ENCODE peak calls at places on chromosomes 4 and X, in six cellular contexts. T is sigmoid colon, M is suprapubic skin, A is spleen, P is HCT116, Q is endothelial cell of umbilical vein. X is an unnamed sample.

GRCh38 chr4:10085386-10085785 is 31.2 kb downstream of the WDR1 start:
- DNase-seq in T (peak; percentile 66), M (no peak), A (peak; percentile 61), P (no peak), Q (no peak), X (no peak)

GRCh38 chr4:74675673-74676279 is 118.5 kb downstream of the BTC start:
- DNase-seq in T (no peak), M (no peak), A (no peak), P (peak; percentile 80), Q (peak; percentile 70), X (peak; percentile 19)

GRCh38 chr4:172143605-172144314 is 330.6 kb downstream of the GALNTL6 start:
- DNase-seq in T (no peak), M (no peak), A (no peak), P (no peak), Q (peak; percentile 6), X (no peak)

GRCh38 chr4:26912069-26912468 is 51.4 kb downstream of the STIM2 start:
- DNase-seq in T (no peak), M (no peak), A (no peak), P (no peak), Q (no peak), X (no peak)

GRCh38 chrX:114028907-114029662 is 554.8 kb upstream of the HTR2C start:
- DNase-seq in T (no peak), M (no peak), A (no peak), P (no peak), Q (no peak), X (no peak)

GRCh38 chr4:183772361-183772760 is 113.3 kb downstream of the TRAPPC11 start:
- DNase-seq in T (no peak), M (no peak), A (no peak), P (no peak), Q (no peak), X (no peak)

GRCh38 chrX:13432776-13433605 is 113.1 kb upstream of the ATXN3L start:
- DNase-seq in T (no peak), M (no peak), A (no peak), P (no peak), Q (no peak), X (no peak)

GRCh38 chr4:95124906-95125504 is 367.2 kb downstream of the BMPR1B start:
- DNase-seq in T (no peak), M (no peak), A (no peak), P (peak; percentile 56), Q (peak; percentile 68), X (peak; percentile 33)

GRCh38 chrX:16022580-16023170 is 100.7 kb upstream of the GRPR start:
- DNase-seq in T (no peak), M (no peak), A (no peak), P (peak; percentile 15), Q (peak; percentile 61), X (no peak)

GRCh38 chrX:3550160-3550765 is 163.2 kb downstream of the PRKX start:
- DNase-seq in T (no peak), M (no peak), A (no peak), P (no peak), Q (no peak), X (no peak)

GRCh38 chr4:8351931-8352367 is 82.4 kb downstream of the HTRA3 start:
- DNase-seq in T (peak; percentile 70), M (peak; percentile 74), A (no peak), P (no peak), Q (no peak), X (peak; percentile 92)

GRCh38 chr4:82839624-82840023 is 41.0 kb upstream of the SCD5 start:
- DNase-seq in T (no peak), M (no peak), A (no peak), P (no peak), Q (peak; percentile 79), X (no peak)

GRCh38 chrX:29012867-29013266 is 425.6 kb downstream of the IL1RAPL1 start:
- DNase-seq in T (no peak), M (no peak), A (no peak), P (no peak), Q (no peak), X (no peak)

GRCh38 chr4:102541708-102542107 is 40.5 kb downstream of the NFKB1 start:
- DNase-seq in T (no peak), M (no peak), A (no peak), P (no peak), Q (no peak), X (no peak)

GRCh38 chr4:108216510-108216909 is 47.8 kb upstream of the LEF1 start:
- DNase-seq in T (no peak), M (no peak), A (no peak), P (no peak), Q (no peak), X (no peak)

GRCh38 chr4:166459616-166460015 is 586.6 kb downstream of the TLL1 start:
- DNase-seq in T (no peak), M (no peak), A (no peak), P (no peak), Q (no peak), X (no peak)

GRCh38 chr4:112664611-112665010 is 27.7 kb downstream of the LARP7 start:
- DNase-seq in T (no peak), M (no peak), A (no peak), P (no peak), Q (no peak), X (peak; percentile 10)

GRCh38 chr4:81724925-81725329 is 253.2 kb upstream of the RASGEF1B start:
- DNase-seq in T (peak; percentile 74), M (no peak), A (peak; percentile 76), P (no peak), Q (no peak), X (no peak)

GRCh38 chr4:145938618-145939177 is at the start of gene ZNF827:
- DNase-seq in T (peak; percentile 84), M (no peak), A (peak; percentile 90), P (peak; percentile 64), Q (peak; percentile 76), X (peak; percentile 57)
- TF ChIP-seq POLR2AphosphoS5 in T (peak; percentile 69), M (no peak), A (peak; percentile 57), P (peak; percentile 32), Q (no peak), X (peak; percentile 18)

DNA sequence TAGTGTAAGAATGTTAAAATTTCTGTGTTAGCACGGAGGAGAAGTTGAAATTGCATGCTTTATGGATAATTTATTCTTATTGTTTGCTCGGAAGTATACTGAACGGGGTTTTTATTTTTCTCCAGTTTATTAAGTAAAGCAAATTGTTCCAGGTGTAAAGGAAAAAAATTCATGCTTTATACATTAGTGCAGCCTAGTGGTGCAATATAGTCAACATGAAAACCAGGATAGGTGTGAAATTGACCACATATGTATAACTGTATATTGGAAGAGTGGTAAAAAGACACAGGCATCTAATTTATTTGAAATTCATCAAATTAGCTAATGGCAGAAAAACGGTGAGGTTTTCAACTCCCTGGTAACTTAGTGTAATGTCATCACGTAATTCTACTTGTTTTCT is 959 bp downstream of the BRS3 start:
- DNase-seq in T (no peak), M (no peak), A (no peak), P (no peak), Q (no peak), X (no peak)
- H3K27ac ChIP-seq in T (no peak overlapping the region), M (no peak overlapping the region), A (no peak overlapping the region), P (no peak overlapping the region), Q (no peak overlapping the region), X (no peak overlapping the region)

GRCh38 chrX:2360731-2361130 is 140.0 kb downstream of the DHRSX start:
- DNase-seq in T (no peak), M (no peak), A (no peak), P (no peak), Q (peak; percentile 38), X (no peak)
- TF ChIP-seq CTCF in T (no peak), M (no peak), A (no peak), P (no peak), Q (peak; percentile 23), X (no peak)

DNA sequence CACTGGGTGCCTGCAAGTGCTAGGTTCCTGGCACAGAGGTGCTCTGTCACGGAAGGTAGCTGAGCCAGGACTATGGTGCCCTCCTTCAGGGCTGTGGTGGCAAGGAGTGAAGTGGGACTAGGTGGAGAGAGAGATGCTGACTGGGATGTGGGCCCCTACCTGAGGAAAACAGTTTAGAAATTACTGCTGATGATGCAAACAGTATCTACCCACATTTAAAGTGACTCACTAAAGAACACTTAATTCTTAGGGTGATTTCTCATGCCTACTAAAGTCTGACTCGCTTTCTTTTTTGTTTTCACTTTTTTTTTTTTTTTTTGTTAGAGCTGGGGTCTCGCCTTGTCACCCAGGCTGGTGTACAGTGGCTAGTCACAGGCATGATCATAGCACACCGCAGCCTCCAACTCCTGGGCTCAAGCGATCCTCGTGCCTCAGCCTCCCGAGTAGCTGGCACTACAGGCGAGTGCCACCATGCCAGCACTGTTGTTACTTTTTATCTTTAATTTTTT is 3.1 kb downstream of the ZNF185 start:
- DNase-seq in T (no peak), M (no peak), A (peak; percentile 17), P (no peak), Q (no peak), X (no peak)
- TF ChIP-seq POLR2AphosphoS5 in T (no peak), M (no peak), A (no peak), P (no peak), Q (no peak), X (no peak)

GRCh38 chr4:37836256-37836655 is 9.8 kb downstream of the PGM2 start:
- DNase-seq in T (no peak), M (no peak), A (no peak), P (no peak), Q (no peak), X (no peak)

GRCh38 chr4:37837446-37837845 is 11.0 kb downstream of the PGM2 start:
- DNase-seq in T (no peak), M (no peak), A (no peak), P (no peak), Q (peak; percentile 90), X (no peak)

GRCh38 chr4:37835806-37836205 is 9.3 kb downstream of the PGM2 start:
- DNase-seq in T (no peak), M (no peak), A (no peak), P (no peak), Q (no peak), X (no peak)

GRCh38 chr4:37835031-37835430 is 8.5 kb downstream of the PGM2 start:
- DNase-seq in T (no peak), M (no peak), A (no peak), P (no peak), Q (no peak), X (no peak)

GRCh38 chr4:37836838-37837413 is 10.4 kb downstream of the PGM2 start:
- DNase-seq in T (no peak), M (no peak), A (no peak), P (no peak), Q (no peak), X (no peak)
- H3K27ac ChIP-seq in T (no peak overlapping the region), M (no peak overlapping the region), A (peak overlapping the region; percentile 49), P (no peak overlapping the region), Q (peak overlapping the region; percentile 87), X (no peak overlapping the region)

GRCh38 chrX:30343206-30343605 is 34.0 kb upstream of the NR0B1 start:
- DNase-seq in T (no peak), M (no peak), A (no peak), P (no peak), Q (no peak), X (no peak)
- TF ChIP-seq CTCF in T (no peak), M (no peak), A (no peak), P (no peak), Q (no peak), X (no peak)

X was measured in prostate gland.